ENCODE peak calls at places on chromosome 20, in five cellular contexts. N is ovary; G is vagina; M is small intestine; K is CD8-positive, alpha-beta memory T cell. F is an unnamed sample.

GRCh38 chr20:11180186-11180585 is 506.4 kb upstream of the JAG1 start:
- DNase-seq in G (no peak), N (no peak), K (no peak), M (no peak), F (no peak)

GRCh38 chr20:21505810-21506530 is 7.9 kb downstream of the NKX2-2 start:
- DNase-seq in G (no peak), M (peak), K (peak), N (no peak), F (no peak)

GRCh38 chr20:50746138-50746940 is 15.0 kb downstream of the PARD6B start:
- DNase-seq in N (no peak), K (no peak), M (peak), G (no peak), F (no peak)

GRCh38 chr20:10609276-10609675 is 64.5 kb downstream of the JAG1 start:
- DNase-seq in M (no peak), N (peak), G (no peak), K (no peak), F (peak)

GRCh38 chr20:58749979-58750378 is 57.4 kb downstream of the NPEPL1 start:
- DNase-seq in K (no peak), N (no peak), M (no peak), G (no peak), F (no peak)

GRCh38 chr20:17457064-17457463 is 74.1 kb downstream of the BFSP1 start:
- DNase-seq in K (no peak), N (no peak), M (no peak), G (no peak), F (no peak)

GRCh38 chr20:50196248-50196647 is 5.6 kb downstream of the CEBPB start:
- DNase-seq in N (no peak), K (no peak), G (no peak), M (no peak), F (peak)

GRCh38 chr20:43949741-43950618 is 35.3 kb downstream of the TOX2 start:
- DNase-seq in M (peak), G (no peak), K (peak), N (no peak), F (no peak)

GRCh38 chr20:59460352-59460751 is 144.0 kb upstream of the PHACTR3 start:
- DNase-seq in M (no peak), K (no peak), N (no peak), G (no peak), F (no peak)

GRCh38 chr20:9215539-9215938 is 146.7 kb downstream of the PLCB4 start:
- DNase-seq in M (no peak), N (no peak), K (no peak), G (no peak), F (no peak)

GRCh38 chr20:49676581-49677291 is 36.9 kb downstream of the B4GALT5 start:
- DNase-seq in G (no peak), M (peak), K (peak), N (no peak), F (no peak)

GRCh38 chr20:63091901-63092659 is 85.3 kb upstream of the BHLHE23 start:
- DNase-seq in M (no peak), N (no peak), K (no peak), G (no peak), F (peak)

GRCh38 chr20:34861386-34862084 is 11.1 kb downstream of the GGT7 start:
- DNase-seq in M (peak), K (no peak), N (no peak), G (no peak), F (no peak)

GRCh38 chr20:4638826-4639225 is 82.9 kb upstream of the PRND start:
- DNase-seq in N (no peak), K (no peak), M (no peak), G (no peak), F (no peak)

GRCh38 chr20:44626278-44626677 is 25.2 kb downstream of the ADA start:
- DNase-seq in N (no peak), M (no peak), G (no peak), K (no peak), F (no peak)

GRCh38 chr20:44596010-44596409 is 13.6 kb downstream of the PKIG start:
- DNase-seq in G (no peak), M (no peak), N (no peak), K (no peak), F (no peak)

GRCh38 chr20:17611290-17611539 is 41.3 kb downstream of the DSTN start:
- DNase-seq in K (no peak), M (peak), G (no peak), N (no peak), F (no peak)

GRCh38 chr20:50341880-50342637 is 151.4 kb downstream of the CEBPB start:
- DNase-seq in N (no peak), M (no peak), G (no peak), K (no peak), F (no peak)

GRCh38 chr20:25437153-25437581 is 29.7 kb downstream of the GINS1 start:
- DNase-seq in G (no peak), N (no peak), K (no peak), M (no peak), F (no peak)

GRCh38 chr20:32507998-32508774 is 76.9 kb downstream of the NOL4L start:
- DNase-seq in M (peak), G (no peak), N (no peak), K (no peak), F (no peak)
- H3K27ac ChIP-seq in M (no peak), G (no peak), N (no peak), K (no peak), F (no peak)

GRCh38 chr20:36527331-36528125 is 13.8 kb upstream of the MYL9 start:
- DNase-seq in M (no peak), N (peak), K (no peak), G (no peak), F (peak)
- H3K27ac ChIP-seq in M (no peak), N (peak), K (no peak), G (no peak), F (peak)

GRCh38 chr20:23149623-23150279 is 63.6 kb upstream of the CD93 start:
- DNase-seq in G (peak), M (no peak), K (no peak), N (no peak), F (no peak)
- H3K27ac ChIP-seq in G (no peak), M (no peak), K (peak), N (no peak), F (no peak)

GRCh38 chr20:38112943-38113294 is 52.2 kb downstream of the TGM2 start:
- DNase-seq in M (no peak), G (peak), K (no peak), N (no peak), F (no peak)
- H3K27ac ChIP-seq in M (no peak), G (no peak), K (no peak), N (no peak), F (no peak)

GRCh38 chr20:53599378-53599777 is 5.7 kb upstream of the ZNF217 start:
- DNase-seq in G (no peak), K (no peak), M (no peak), N (no peak), F (peak)
- H3K27ac ChIP-seq in G (no peak), K (no peak), M (no peak), N (no peak), F (no peak)

F was measured in sigmoid colon.